ENCODE peak calls at places on chromosomes 2 and 18, in six cellular contexts. U, V, I, Z, H and Q are unnamed samples.

GRCh38 chr2:94986392-94986963 is 39.0 kb upstream of the MAL start:
- DNase-seq in U (peak; percentile 70), V (peak; percentile 52), I (peak; percentile 62), Z (no peak), H (no peak), Q (peak; percentile 82)

GRCh38 chr18:59008302-59008974 is 131.2 kb upstream of the SEC11C start:
- DNase-seq in U (peak; percentile 73), V (no peak), I (peak; percentile 60), Z (peak; percentile 10), H (peak; percentile 87), Q (peak; percentile 94)

GRCh38 chr18:48819781-48820482 is 130.8 kb downstream of the SMAD7 start:
- DNase-seq in U (no peak), V (no peak), I (peak; percentile 14), Z (no peak), H (no peak), Q (no peak)

GRCh38 chr2:159251296-159252173 is 35.0 kb downstream of the WDSUB1 start:
- DNase-seq in U (no peak), V (no peak), I (no peak), Z (no peak), H (no peak), Q (no peak)

GRCh38 chr18:44897445-44898215 is 216.9 kb downstream of the SETBP1 start:
- DNase-seq in U (no peak), V (no peak), I (no peak), Z (no peak), H (no peak), Q (no peak)

GRCh38 chr2:134258684-134259408 is 5.0 kb downstream of the MGAT5 start:
- DNase-seq in U (no peak), V (no peak), I (no peak), Z (no peak), H (no peak), Q (no peak)

GRCh38 chr2:74708296-74708695 is 54.2 kb downstream of the SEMA4F start:
- DNase-seq in U (no peak), V (no peak), I (no peak), Z (no peak), H (peak; percentile 7), Q (no peak)

GRCh38 chr2:101311390-101312019 is 3.0 kb upstream of the RNF149 start:
- DNase-seq in U (no peak), V (no peak), I (no peak), Z (no peak), H (no peak), Q (peak; percentile 43)

GRCh38 chr2:208531361-208531760 is 124.8 kb downstream of the PTH2R start:
- DNase-seq in U (no peak), V (no peak), I (no peak), Z (no peak), H (no peak), Q (no peak)

GRCh38 chr18:53025247-53025646 is 685.2 kb downstream of the DCC start:
- DNase-seq in U (no peak), V (no peak), I (no peak), Z (no peak), H (no peak), Q (no peak)

GRCh38 chr2:23377772-23378171 is 7.2 kb upstream of the KLHL29 start:
- DNase-seq in U (no peak), V (no peak), I (no peak), Z (no peak), H (no peak), Q (no peak)

DNA sequence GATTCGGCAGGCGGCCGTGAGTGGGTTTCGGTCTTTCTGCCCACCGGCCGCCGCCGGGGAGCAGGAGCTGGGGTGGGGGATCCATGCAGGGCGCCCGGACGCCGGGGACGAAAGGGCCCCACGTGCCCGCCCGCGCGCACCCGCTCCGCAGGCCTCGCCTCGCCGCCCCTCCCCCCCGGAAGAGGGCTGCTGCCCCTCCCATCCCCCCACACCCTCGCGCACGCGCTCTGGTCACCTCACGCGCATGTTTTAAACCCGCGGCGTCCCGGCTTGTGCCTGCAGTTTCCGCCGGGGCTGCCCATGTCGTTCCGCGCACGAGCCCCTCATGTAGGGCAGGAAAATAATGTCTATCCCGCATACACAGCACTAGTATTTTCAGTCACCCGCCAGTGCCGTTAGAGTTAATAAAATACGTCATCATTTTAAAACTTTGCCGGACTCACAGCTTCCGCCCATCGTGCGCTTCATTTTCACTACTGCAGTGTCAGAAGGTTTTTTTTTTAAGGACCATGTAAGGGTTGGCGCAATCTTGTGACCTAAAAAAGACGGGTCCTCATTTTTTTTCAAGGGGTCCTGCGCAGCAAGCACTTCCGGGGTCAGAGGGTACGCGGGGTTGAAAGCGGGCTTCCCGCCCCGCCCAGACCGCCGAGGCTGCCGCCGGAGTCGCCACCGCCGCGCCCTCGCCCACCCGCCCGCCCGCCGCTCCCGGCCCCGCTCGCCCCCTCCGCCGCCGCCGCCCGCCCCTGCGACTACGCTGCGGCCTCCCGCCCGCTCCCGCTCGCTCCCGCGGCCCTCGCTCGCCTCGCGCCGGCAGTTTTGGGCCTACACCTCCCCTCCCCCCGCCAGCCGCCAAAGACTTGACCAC is at the start of gene PCBP1:
- DNase-seq in U (peak; percentile 95), V (peak; percentile 91), I (peak; percentile 89), Z (peak; percentile 73), H (peak; percentile 96), Q (peak; percentile 94)
- H3K23ac ChIP-seq in U (peak within 1 kb of the TSS; percentile 98), V (peak within 1 kb of the TSS; percentile 86), I (peak within 1 kb of the TSS; percentile 11), Z (no peak within 1 kb of the TSS), H (peak within 1 kb of the TSS; percentile 53), Q (no peak within 1 kb of the TSS)

DNA sequence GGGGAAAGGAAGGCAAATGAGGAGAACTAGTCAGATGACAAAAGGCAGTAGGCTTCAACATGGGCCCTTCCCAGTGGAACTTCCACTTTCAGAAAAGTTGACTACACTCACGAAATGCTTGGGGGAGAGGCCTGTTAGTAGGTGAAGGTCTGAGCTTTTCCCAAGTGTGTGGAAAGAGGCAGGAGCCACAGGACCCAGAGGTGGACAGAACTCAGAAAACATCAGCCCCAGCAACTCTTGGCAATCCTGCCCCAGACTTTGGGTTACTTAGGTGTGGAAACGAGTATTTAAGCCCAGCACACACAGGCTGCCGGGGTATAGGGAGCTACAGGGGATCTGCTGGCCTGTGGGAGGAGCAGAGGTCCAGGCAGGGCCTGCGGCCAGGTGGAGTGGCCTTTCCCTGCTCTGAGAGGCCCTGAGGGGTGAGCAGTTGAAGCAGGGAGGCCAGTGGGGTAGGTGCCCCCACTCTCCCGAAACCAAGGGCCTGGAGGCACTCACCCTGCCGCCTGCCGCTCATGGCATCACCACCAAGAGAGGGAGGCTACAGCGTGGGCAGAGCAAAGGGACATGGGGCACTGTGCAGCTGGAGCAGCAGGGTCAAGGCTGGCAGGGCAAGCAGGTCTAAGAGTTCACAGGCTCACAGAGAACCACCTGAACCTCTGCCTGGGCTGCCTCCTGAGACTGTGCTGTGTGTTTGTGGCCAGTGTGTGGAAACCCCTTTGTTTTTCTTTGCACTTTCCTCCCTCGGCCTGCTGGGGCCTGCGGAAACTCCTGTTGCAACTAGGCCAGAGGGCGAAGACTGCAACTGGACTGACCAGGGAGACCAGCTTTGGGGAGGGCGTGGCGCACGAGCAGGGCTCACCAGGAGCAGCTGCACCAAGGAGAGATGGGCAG is 130.7 kb upstream of the SERTAD2 start:
- DNase-seq in U (no peak), V (no peak), I (no peak), Z (no peak), H (no peak), Q (peak; percentile 91)
- H4K91ac ChIP-seq in U (no peak overlapping the region), V (no peak overlapping the region), I (no peak overlapping the region), Z (no peak overlapping the region), H (no peak overlapping the region), Q (peak overlapping the region; percentile 73)

DNA sequence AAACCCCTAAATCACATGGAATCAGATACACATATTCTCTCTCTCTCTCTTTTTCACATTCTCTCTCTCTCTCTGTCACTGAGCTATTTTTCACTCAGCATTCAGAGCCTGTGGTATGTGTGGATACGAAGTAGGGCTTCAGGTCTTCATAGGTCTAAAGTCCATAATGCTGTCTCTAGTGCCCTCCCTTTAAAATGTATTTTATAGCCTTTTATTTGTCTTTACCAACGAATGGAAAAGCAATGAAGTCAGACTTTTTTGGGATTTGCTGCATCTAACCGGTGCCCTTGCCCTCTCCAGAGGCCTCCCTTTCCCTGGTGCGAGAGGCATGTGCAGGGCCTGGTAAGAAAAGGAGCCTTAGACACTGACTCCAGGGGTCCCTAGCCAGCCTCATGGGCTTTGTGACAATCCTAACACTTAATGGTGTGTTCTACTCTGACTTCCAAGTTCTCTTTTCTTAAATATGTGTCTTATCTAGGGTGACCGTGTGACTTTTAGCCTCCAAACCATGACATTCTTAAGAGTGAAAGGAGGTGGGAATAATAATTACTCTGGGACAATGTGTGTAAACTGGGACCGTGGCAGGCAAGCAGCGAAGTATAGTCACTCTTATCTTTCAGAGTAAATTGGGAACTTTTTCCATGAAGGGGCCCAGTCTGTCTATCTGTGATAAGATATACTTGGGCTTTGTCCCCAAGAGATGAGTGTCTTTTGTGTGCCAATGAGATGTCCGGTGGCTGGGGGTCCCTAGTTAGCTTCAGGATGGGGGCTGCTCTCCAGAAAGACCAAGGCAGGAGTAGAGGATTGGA is 101.1 kb downstream of the B3GNT2 start:
- DNase-seq in U (no peak), V (no peak), I (no peak), Z (no peak), H (no peak), Q (no peak)
- H3K18ac ChIP-seq in U (no peak overlapping the region), V (no peak overlapping the region), I (no peak overlapping the region), Z (no peak overlapping the region), H (no peak overlapping the region), Q (no peak overlapping the region)

GRCh38 chr2:168666339-168666738 is 136.1 kb upstream of the NOSTRIN start:
- DNase-seq in U (peak; percentile 77), V (no peak), I (no peak), Z (no peak), H (no peak), Q (no peak)

GRCh38 chr2:168662651-168663208 is 139.7 kb upstream of the NOSTRIN start:
- DNase-seq in U (no peak), V (no peak), I (no peak), Z (no peak), H (no peak), Q (no peak)

GRCh38 chr2:168660859-168661258 is 141.6 kb upstream of the NOSTRIN start:
- DNase-seq in U (no peak), V (no peak), I (no peak), Z (no peak), H (peak; percentile 41), Q (no peak)

GRCh38 chr2:168661404-168661869 is 141.0 kb upstream of the NOSTRIN start:
- DNase-seq in U (no peak), V (no peak), I (peak; percentile 59), Z (peak; percentile 33), H (peak; percentile 29), Q (no peak)

GRCh38 chr2:168663993-168664392 is 138.4 kb upstream of the NOSTRIN start:
- DNase-seq in U (peak; percentile 50), V (no peak), I (no peak), Z (no peak), H (peak; percentile 28), Q (peak; percentile 34)
- H3K23ac ChIP-seq in U (no peak overlapping the region), V (no peak overlapping the region), I (no peak overlapping the region), Z (no peak overlapping the region), H (no peak overlapping the region), Q (no peak overlapping the region)

GRCh38 chr2:96651793-96652192 is 9.2 kb downstream of the FER1L5 start:
- DNase-seq in U (no peak), V (no peak), I (no peak), Z (no peak), H (no peak), Q (no peak)
- H4K91ac ChIP-seq in U (no peak overlapping the region), V (no peak overlapping the region), I (no peak overlapping the region), Z (no peak overlapping the region), H (no peak overlapping the region), Q (no peak overlapping the region)